ENCODE peak calls at places on chromosome 5, in five cellular contexts. B is fibroblast of mammary gland, D is adrenal gland, X is ovary, L is heart right ventricle. O is an unnamed sample.

GRCh38 chr5:93622240-93622885 is 39.3 kb downstream of the NR2F1 start:
- DNase-seq in D (no peak), X (no peak), B (peak; percentile 79), L (no peak), O (no peak)

GRCh38 chr5:464446-464842 is 21.5 kb downstream of the EXOC3 start:
- DNase-seq in X (no peak), B (no peak), D (no peak), L (no peak), O (peak; percentile 52)

GRCh38 chr5:113891491-113891890 is 378.0 kb downstream of the YTHDC2 start:
- DNase-seq in D (no peak), X (no peak), B (no peak), L (no peak), O (no peak)

GRCh38 chr5:110625376-110625999 is 101.0 kb downstream of the TMEM232 start:
- DNase-seq in L (no peak), X (no peak), D (no peak), B (peak; percentile 47), O (no peak)

GRCh38 chr5:32805966-32806626 is 95.0 kb downstream of the NPR3 start:
- DNase-seq in B (peak; percentile 93), L (no peak), D (no peak), X (no peak), O (no peak)

GRCh38 chr5:141866111-141866510 is 12.1 kb downstream of the PCDH1 start:
- DNase-seq in B (no peak), L (no peak), X (no peak), D (no peak), O (no peak)

GRCh38 chr5:98214240-98215051 is 559.0 kb upstream of the RGMB start:
- DNase-seq in B (peak; percentile 79), X (no peak), D (no peak), L (no peak), O (no peak)

GRCh38 chr5:177539411-177539810 is 15.0 kb downstream of the FAM193B start:
- DNase-seq in L (no peak), X (no peak), B (peak; percentile 98), D (no peak), O (no peak)

GRCh38 chr5:92945630-92946097 is 635.4 kb downstream of the NR2F1-AS1 start:
- DNase-seq in D (no peak), B (peak; percentile 58), X (no peak), L (no peak), O (no peak)

GRCh38 chr5:130333089-130333488 is 428.8 kb downstream of the CHSY3 start:
- DNase-seq in B (peak; percentile 77), X (no peak), L (no peak), D (no peak), O (no peak)

GRCh38 chr5:150159741-150160179 is 4.1 kb upstream of the PDGFRB start:
- DNase-seq in D (no peak), B (peak; percentile 92), L (peak; percentile 74), X (peak; percentile 73), O (no peak)

GRCh38 chr5:10866913-10867312 is 105.9 kb upstream of the DAP start:
- DNase-seq in X (no peak), B (no peak), D (no peak), L (no peak), O (no peak)

GRCh38 chr5:172800088-172800551 is 29.1 kb upstream of the DUSP1 start:
- DNase-seq in X (no peak), D (no peak), L (peak; percentile 53), B (peak; percentile 98), O (no peak)

GRCh38 chr5:174235226-174235992 is 189.9 kb downstream of the NSG2 start:
- DNase-seq in B (peak; percentile 16), X (no peak), L (no peak), D (no peak), O (no peak)

GRCh38 chr5:180423598-180423997 is 70.5 kb upstream of the GFPT2 start:
- DNase-seq in L (no peak), X (no peak), B (no peak), D (no peak), O (no peak)

GRCh38 chr5:131538177-131538593 is 96.8 kb downstream of the RAPGEF6 start:
- DNase-seq in D (no peak), B (peak; percentile 86), X (no peak), L (no peak), O (no peak)

GRCh38 chr5:140916325-140916724 is 9.8 kb upstream of the PCDHAC1 start:
- DNase-seq in B (no peak), D (no peak), L (no peak), X (no peak), O (no peak)

GRCh38 chr5:168433982-168434381 is 52.3 kb upstream of the RARS1 start:
- DNase-seq in D (no peak), L (no peak), X (no peak), B (no peak), O (no peak)

GRCh38 chr5:177455036-177455660 is 8.5 kb downstream of the PRR7 start:
- DNase-seq in D (peak; percentile 74), B (peak; percentile 49), L (peak; percentile 82), X (peak; percentile 84), O (no peak)

GRCh38 chr5:6822556-6823343 is 109.5 kb downstream of the TENT4A start:
- DNase-seq in X (no peak), B (no peak), L (no peak), D (no peak), O (no peak)
- TF ChIP-seq CTCF in X (no peak), B (no peak), L (no peak), D (no peak), O (no peak)

DNA sequence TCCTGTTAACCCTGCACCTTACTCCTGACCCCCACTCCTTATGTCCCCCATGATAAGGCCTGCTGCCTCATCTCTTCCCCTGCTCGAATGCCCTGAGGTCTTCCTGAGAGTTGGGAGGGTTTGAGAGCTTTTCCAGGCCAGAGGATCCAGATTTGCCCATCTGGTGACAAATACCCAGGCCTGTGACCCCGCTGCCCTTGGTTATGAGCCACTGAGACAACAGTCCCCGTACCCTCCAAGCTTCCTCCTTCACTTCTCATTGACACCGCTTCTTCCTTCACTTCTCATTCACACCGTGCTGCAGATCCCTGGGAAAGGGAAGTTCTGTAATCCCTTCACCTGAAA is 591 bp downstream of the GM2A start:
- DNase-seq in X (peak; percentile 40), B (no peak), L (no peak), D (no peak), O (no peak)
- H3K4me3 ChIP-seq in X (peak overlapping the region; percentile 71), B (peak overlapping the region; percentile 88), L (peak overlapping the region; percentile 80), D (peak overlapping the region; percentile 73), O (peak overlapping the region; percentile 85)

GRCh38 chr5:68335075-68335474 is 119.5 kb downstream of the PIK3R1 start:
- DNase-seq in L (no peak), B (no peak), X (no peak), D (no peak), O (no peak)

GRCh38 chr5:68336200-68336599 is 120.6 kb downstream of the PIK3R1 start:
- DNase-seq in L (no peak), D (peak; percentile 86), X (no peak), B (peak; percentile 68), O (no peak)

GRCh38 chr5:68334550-68334880 is 119.0 kb downstream of the PIK3R1 start:
- DNase-seq in X (no peak), D (no peak), B (no peak), L (no peak), O (no peak)

GRCh38 chr5:68332546-68332945 is 117.0 kb downstream of the PIK3R1 start:
- DNase-seq in D (no peak), X (no peak), B (peak; percentile 62), L (no peak), O (no peak)

DNA sequence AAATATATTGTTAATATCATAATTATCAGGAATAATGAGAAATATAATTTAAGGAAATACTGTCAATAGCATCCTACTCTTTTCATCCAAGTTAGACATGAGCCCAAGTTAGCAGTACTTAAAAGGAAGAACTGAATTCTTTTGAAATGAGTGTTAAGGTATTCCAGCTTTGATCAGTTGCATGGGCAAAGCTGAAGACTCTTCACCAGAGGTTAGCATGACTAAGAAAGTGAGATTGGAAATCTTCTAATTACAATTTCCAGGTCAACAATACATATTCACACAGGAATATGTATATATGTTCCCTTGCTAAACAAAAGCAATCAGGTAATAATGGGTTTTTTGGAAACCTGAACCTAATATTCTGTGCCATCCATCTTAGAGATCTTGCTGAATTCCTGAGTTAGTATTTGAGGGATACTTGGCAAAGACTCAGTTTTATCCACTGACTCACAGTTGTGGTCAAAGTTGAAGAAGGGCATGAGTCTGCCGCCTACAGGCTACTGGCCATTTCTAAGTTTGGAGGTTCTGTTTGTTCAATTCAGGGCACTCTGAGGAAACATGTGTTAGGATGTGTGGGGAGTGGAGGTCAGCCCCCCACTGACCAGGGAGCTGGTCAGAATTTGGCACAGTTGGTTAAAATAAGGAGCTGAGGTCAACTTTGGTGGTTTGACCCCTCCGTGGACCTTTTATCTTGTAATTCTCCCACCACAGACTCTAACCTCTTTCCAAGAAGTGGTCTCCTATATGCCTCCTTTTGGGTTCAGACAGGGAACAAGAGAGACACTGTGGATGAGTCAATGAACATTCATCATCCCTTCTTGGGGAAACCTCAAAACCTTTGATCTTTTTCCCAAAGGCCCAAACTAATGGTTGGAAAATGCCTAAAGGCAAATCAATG is 118.3 kb downstream of the PIK3R1 start:
- DNase-seq in D (no peak), L (no peak), B (peak; percentile 99), X (no peak), O (no peak)
- TF ChIP-seq CTCF in D (no peak), L (no peak), B (peak; percentile 58), X (no peak), O (no peak)

DNA sequence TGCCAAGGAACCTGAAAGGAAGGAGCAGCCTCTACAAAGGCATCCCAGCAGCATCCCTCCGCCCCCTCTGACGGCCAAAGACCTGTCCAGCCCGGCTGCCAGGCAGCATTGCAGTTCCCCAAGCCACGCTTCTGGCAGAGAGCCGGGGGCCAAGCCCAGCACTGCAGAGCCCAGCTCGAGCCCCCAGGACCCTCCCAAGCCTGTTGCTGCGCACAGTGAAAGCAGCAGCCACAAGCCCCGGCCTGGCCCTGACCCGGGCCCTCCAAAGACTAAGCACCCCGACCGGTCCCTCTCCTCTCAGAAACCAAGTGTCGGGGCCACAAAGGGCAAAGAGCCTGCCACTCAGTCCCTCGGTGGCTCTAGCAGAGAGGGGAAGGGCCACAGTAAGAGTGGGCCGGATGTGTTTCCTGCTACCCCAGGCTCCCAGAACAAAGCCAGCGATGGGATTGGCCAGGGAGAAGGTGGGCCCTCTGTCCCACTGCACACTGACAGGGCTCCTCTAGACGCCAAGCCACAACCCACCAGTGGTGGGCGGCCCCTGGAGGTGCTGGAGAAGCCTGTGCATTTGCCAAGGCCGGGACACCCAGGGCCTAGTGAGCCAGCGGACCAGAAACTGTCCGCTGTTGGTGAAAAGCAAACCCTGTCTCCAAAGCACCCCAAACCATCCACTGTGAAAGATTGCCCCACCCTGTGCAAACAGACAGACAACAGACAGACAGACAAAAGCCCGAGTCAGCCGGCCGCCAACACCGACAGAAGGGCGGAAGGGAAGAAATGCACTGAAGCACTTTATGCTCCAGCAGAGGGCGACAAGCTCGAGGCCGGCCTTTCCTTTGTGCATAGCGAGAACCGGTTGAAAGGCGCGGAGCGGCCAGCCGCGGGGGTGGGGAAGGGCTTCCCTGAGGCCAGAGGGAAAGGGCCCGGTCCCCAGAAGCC is 30.8 kb downstream of the CD180 start:
- DNase-seq in X (peak; percentile 78), L (peak; percentile 83), D (peak; percentile 84), B (peak; percentile 80), O (peak; percentile 84)
- H3K4me3 ChIP-seq in X (peak overlapping the region; percentile 15), L (peak overlapping the region; percentile 46), D (peak overlapping the region; percentile 55), B (no peak overlapping the region), O (peak overlapping the region; percentile 65)

DNA sequence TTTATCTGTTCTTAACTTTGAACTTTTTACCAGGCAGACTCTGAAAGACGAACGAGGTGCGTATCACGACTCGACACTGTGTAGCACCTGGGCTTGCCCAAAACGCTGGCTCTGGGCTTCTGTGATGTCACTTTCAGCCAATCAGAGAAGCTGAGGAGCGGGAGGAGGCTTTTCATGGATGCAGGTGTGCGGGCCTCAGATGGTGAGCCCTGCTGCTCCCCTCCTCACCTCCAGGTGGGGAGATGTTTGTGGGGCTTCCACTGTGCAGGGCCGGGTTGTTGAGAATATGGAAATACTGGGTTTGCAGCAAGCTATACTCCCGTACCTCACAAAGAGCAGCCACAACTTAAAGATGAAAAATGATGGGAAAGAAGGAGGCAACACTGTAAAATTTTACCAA is 246.3 kb downstream of the IRX2 start:
- DNase-seq in D (no peak), B (no peak), L (no peak), X (no peak), O (no peak)
- TF ChIP-seq CTCF in D (no peak), B (no peak), L (no peak), X (no peak), O (no peak)